ENCODE peak calls at places on chromosomes 5 and 9, in five cellular contexts. One of them, this sample, is unnamed.

GRCh38 chr9:106934831-106935230 is 71.9 kb downstream of the ZNF462 start:
- DNase-seq in hypothalamus: no peak
- DNase-seq in mucosa of gallbladder: no peak
- DNase-seq in lower leg skin: no peak
- DNase-seq in activated CD4-positive, alpha-beta T cell treated with anti-CD3 and anti-CD28 coated beads for 24 hours: no peak
- DNase-seq in this sample: no peak

GRCh38 chr5:16791036-16791705 is 144.9 kb downstream of the MYO10 start:
- DNase-seq in hypothalamus: no peak
- DNase-seq in mucosa of gallbladder: peak
- DNase-seq in lower leg skin: no peak
- DNase-seq in activated CD4-positive, alpha-beta T cell treated with anti-CD3 and anti-CD28 coated beads for 24 hours: peak
- DNase-seq in this sample: no peak

GRCh38 chr5:1048861-1049838 is 40.5 kb downstream of the NKD2 start:
- DNase-seq in hypothalamus: no peak
- DNase-seq in mucosa of gallbladder: no peak
- DNase-seq in lower leg skin: no peak
- DNase-seq in activated CD4-positive, alpha-beta T cell treated with anti-CD3 and anti-CD28 coated beads for 24 hours: no peak
- DNase-seq in this sample: no peak

GRCh38 chr9:36632892-36633291 is 60.2 kb downstream of the MELK start:
- DNase-seq in hypothalamus: no peak
- DNase-seq in mucosa of gallbladder: no peak
- DNase-seq in lower leg skin: no peak
- DNase-seq in activated CD4-positive, alpha-beta T cell treated with anti-CD3 and anti-CD28 coated beads for 24 hours: no peak
- DNase-seq in this sample: no peak

GRCh38 chr9:113589890-113590289 is 126.4 kb downstream of the RGS3 start:
- DNase-seq in hypothalamus: no peak
- DNase-seq in mucosa of gallbladder: no peak
- DNase-seq in lower leg skin: no peak
- DNase-seq in activated CD4-positive, alpha-beta T cell treated with anti-CD3 and anti-CD28 coated beads for 24 hours: no peak
- DNase-seq in this sample: no peak

GRCh38 chr9:20940447-20941176 is 90.8 kb downstream of the HACD4 start:
- DNase-seq in hypothalamus: no peak
- DNase-seq in mucosa of gallbladder: no peak
- DNase-seq in lower leg skin: no peak
- DNase-seq in activated CD4-positive, alpha-beta T cell treated with anti-CD3 and anti-CD28 coated beads for 24 hours: no peak
- DNase-seq in this sample: no peak

GRCh38 chr5:156527611-156528010 is 200.6 kb downstream of the SGCD start:
- DNase-seq in hypothalamus: no peak
- DNase-seq in mucosa of gallbladder: no peak
- DNase-seq in lower leg skin: no peak
- DNase-seq in activated CD4-positive, alpha-beta T cell treated with anti-CD3 and anti-CD28 coated beads for 24 hours: no peak
- DNase-seq in this sample: no peak

GRCh38 chr5:179759961-179760541 is 27.4 kb downstream of the MAML1 start:
- DNase-seq in hypothalamus: no peak
- DNase-seq in mucosa of gallbladder: no peak
- DNase-seq in lower leg skin: no peak
- DNase-seq in activated CD4-positive, alpha-beta T cell treated with anti-CD3 and anti-CD28 coated beads for 24 hours: peak
- DNase-seq in this sample: no peak

GRCh38 chr5:140631831-140632365 is 1.1 kb downstream of the CD14 start:
- DNase-seq in hypothalamus: peak
- DNase-seq in mucosa of gallbladder: peak
- DNase-seq in lower leg skin: no peak
- DNase-seq in activated CD4-positive, alpha-beta T cell treated with anti-CD3 and anti-CD28 coated beads for 24 hours: no peak
- DNase-seq in this sample: no peak

GRCh38 chr5:169946743-169947142 is 33.6 kb downstream of the INSYN2B start:
- DNase-seq in hypothalamus: no peak
- DNase-seq in mucosa of gallbladder: no peak
- DNase-seq in lower leg skin: no peak
- DNase-seq in activated CD4-positive, alpha-beta T cell treated with anti-CD3 and anti-CD28 coated beads for 24 hours: no peak
- DNase-seq in this sample: no peak

GRCh38 chr9:19408316-19408692 is 505 bp upstream of the ACER2 start:
- DNase-seq in hypothalamus: peak
- DNase-seq in mucosa of gallbladder: no peak
- DNase-seq in lower leg skin: peak
- DNase-seq in activated CD4-positive, alpha-beta T cell treated with anti-CD3 and anti-CD28 coated beads for 24 hours: no peak
- DNase-seq in this sample: no peak

GRCh38 chr9:116421006-116421538 is 266.0 kb upstream of the TRIM32 start:
- DNase-seq in hypothalamus: no peak
- DNase-seq in mucosa of gallbladder: no peak
- DNase-seq in lower leg skin: no peak
- DNase-seq in activated CD4-positive, alpha-beta T cell treated with anti-CD3 and anti-CD28 coated beads for 24 hours: no peak
- DNase-seq in this sample: no peak

GRCh38 chr9:135468866-135469521 is 10.6 kb upstream of the PPP1R26 start:
- DNase-seq in hypothalamus: no peak
- DNase-seq in mucosa of gallbladder: peak
- DNase-seq in lower leg skin: no peak
- DNase-seq in activated CD4-positive, alpha-beta T cell treated with anti-CD3 and anti-CD28 coated beads for 24 hours: peak
- DNase-seq in this sample: no peak

GRCh38 chr5:30450153-30450552 is 743.3 kb upstream of the CDH6 start:
- DNase-seq in hypothalamus: no peak
- DNase-seq in mucosa of gallbladder: no peak
- DNase-seq in lower leg skin: no peak
- DNase-seq in activated CD4-positive, alpha-beta T cell treated with anti-CD3 and anti-CD28 coated beads for 24 hours: no peak
- DNase-seq in this sample: no peak

GRCh38 chr5:115888027-115888426 is 46.3 kb downstream of the AP3S1 start:
- DNase-seq in hypothalamus: no peak
- DNase-seq in mucosa of gallbladder: no peak
- DNase-seq in lower leg skin: no peak
- DNase-seq in activated CD4-positive, alpha-beta T cell treated with anti-CD3 and anti-CD28 coated beads for 24 hours: no peak
- DNase-seq in this sample: no peak

GRCh38 chr9:81225586-81225985 is 463.8 kb downstream of the TLE1 start:
- DNase-seq in hypothalamus: no peak
- DNase-seq in mucosa of gallbladder: peak
- DNase-seq in lower leg skin: no peak
- DNase-seq in activated CD4-positive, alpha-beta T cell treated with anti-CD3 and anti-CD28 coated beads for 24 hours: no peak
- DNase-seq in this sample: no peak

GRCh38 chr9:109780453-109781033 is 545 bp downstream of the PALM2AKAP2 start:
- DNase-seq in hypothalamus: no peak
- DNase-seq in mucosa of gallbladder: no peak
- DNase-seq in lower leg skin: no peak
- DNase-seq in activated CD4-positive, alpha-beta T cell treated with anti-CD3 and anti-CD28 coated beads for 24 hours: no peak
- DNase-seq in this sample: no peak

GRCh38 chr5:58127486-58128220 is 332.2 kb downstream of the PLK2 start:
- DNase-seq in hypothalamus: no peak
- DNase-seq in mucosa of gallbladder: peak
- DNase-seq in lower leg skin: no peak
- DNase-seq in activated CD4-positive, alpha-beta T cell treated with anti-CD3 and anti-CD28 coated beads for 24 hours: no peak
- DNase-seq in this sample: no peak

GRCh38 chr5:59874675-59875074 is 18.9 kb downstream of the PDE4D start:
- DNase-seq in hypothalamus: no peak
- DNase-seq in mucosa of gallbladder: no peak
- DNase-seq in lower leg skin: no peak
- DNase-seq in activated CD4-positive, alpha-beta T cell treated with anti-CD3 and anti-CD28 coated beads for 24 hours: no peak
- DNase-seq in this sample: no peak

GRCh38 chr5:39266442-39266841 is 47.1 kb upstream of the FYB1 start:
- DNase-seq in hypothalamus: no peak
- DNase-seq in mucosa of gallbladder: no peak
- DNase-seq in lower leg skin: no peak
- DNase-seq in activated CD4-positive, alpha-beta T cell treated with anti-CD3 and anti-CD28 coated beads for 24 hours: no peak
- DNase-seq in this sample: no peak

GRCh38 chr5:110968246-110969005 is 103.1 kb upstream of the TSLP start:
- DNase-seq in hypothalamus: no peak
- DNase-seq in mucosa of gallbladder: no peak
- DNase-seq in lower leg skin: no peak
- DNase-seq in activated CD4-positive, alpha-beta T cell treated with anti-CD3 and anti-CD28 coated beads for 24 hours: no peak
- DNase-seq in this sample: no peak

GRCh38 chr9:136399176-136400037 is 563 bp downstream of the SNAPC4 start:
- DNase-seq in hypothalamus: no peak
- DNase-seq in mucosa of gallbladder: no peak
- DNase-seq in lower leg skin: no peak
- DNase-seq in activated CD4-positive, alpha-beta T cell treated with anti-CD3 and anti-CD28 coated beads for 24 hours: no peak
- DNase-seq in this sample: no peak

GRCh38 chr5:37641933-37642332 is 197.9 kb downstream of the GDNF start:
- DNase-seq in hypothalamus: no peak
- DNase-seq in mucosa of gallbladder: no peak
- DNase-seq in lower leg skin: no peak
- DNase-seq in activated CD4-positive, alpha-beta T cell treated with anti-CD3 and anti-CD28 coated beads for 24 hours: no peak
- DNase-seq in this sample: no peak

GRCh38 chr9:79736051-79736450 is 164.3 kb downstream of the TLE4 start:
- DNase-seq in hypothalamus: no peak
- DNase-seq in mucosa of gallbladder: no peak
- DNase-seq in lower leg skin: no peak
- DNase-seq in activated CD4-positive, alpha-beta T cell treated with anti-CD3 and anti-CD28 coated beads for 24 hours: no peak
- DNase-seq in this sample: no peak

GRCh38 chr5:96427823-96428222 is 5.2 kb downstream of the PCSK1 start:
- DNase-seq in hypothalamus: no peak
- DNase-seq in mucosa of gallbladder: no peak
- DNase-seq in lower leg skin: no peak
- DNase-seq in activated CD4-positive, alpha-beta T cell treated with anti-CD3 and anti-CD28 coated beads for 24 hours: no peak
- DNase-seq in this sample: no peak

GRCh38 chr5:61625682-61626620 is 293.9 kb downstream of the ZSWIM6 start:
- DNase-seq in hypothalamus: peak
- DNase-seq in mucosa of gallbladder: peak
- DNase-seq in lower leg skin: peak
- DNase-seq in activated CD4-positive, alpha-beta T cell treated with anti-CD3 and anti-CD28 coated beads for 24 hours: peak
- DNase-seq in this sample: peak

GRCh38 chr5:149872351-149873040 is 72.1 kb downstream of the PDE6A start:
- DNase-seq in hypothalamus: no peak
- DNase-seq in mucosa of gallbladder: no peak
- DNase-seq in lower leg skin: no peak
- DNase-seq in activated CD4-positive, alpha-beta T cell treated with anti-CD3 and anti-CD28 coated beads for 24 hours: no peak
- DNase-seq in this sample: no peak

GRCh38 chr5:134177197-134178171 is 734 bp upstream of the SKP1 start:
- DNase-seq in hypothalamus: peak
- DNase-seq in mucosa of gallbladder: peak
- DNase-seq in lower leg skin: peak
- DNase-seq in activated CD4-positive, alpha-beta T cell treated with anti-CD3 and anti-CD28 coated beads for 24 hours: no peak
- DNase-seq in this sample: no peak

GRCh38 chr5:124740991-124741583 is 5.4 kb downstream of the ZNF608 start:
- DNase-seq in hypothalamus: no peak
- DNase-seq in mucosa of gallbladder: no peak
- DNase-seq in lower leg skin: no peak
- DNase-seq in activated CD4-positive, alpha-beta T cell treated with anti-CD3 and anti-CD28 coated beads for 24 hours: no peak
- DNase-seq in this sample: no peak

GRCh38 chr9:135045264-135046155 is 42.0 kb upstream of the OLFM1 start:
- DNase-seq in hypothalamus: no peak
- DNase-seq in mucosa of gallbladder: no peak
- DNase-seq in lower leg skin: no peak
- DNase-seq in activated CD4-positive, alpha-beta T cell treated with anti-CD3 and anti-CD28 coated beads for 24 hours: no peak
- DNase-seq in this sample: no peak

GRCh38 chr9:89993678-89994630 is 389.1 kb downstream of the GADD45G start:
- DNase-seq in hypothalamus: no peak
- DNase-seq in mucosa of gallbladder: peak
- DNase-seq in lower leg skin: peak
- DNase-seq in activated CD4-positive, alpha-beta T cell treated with anti-CD3 and anti-CD28 coated beads for 24 hours: no peak
- DNase-seq in this sample: peak

GRCh38 chr9:79809931-79810330 is 238.2 kb downstream of the TLE4 start:
- DNase-seq in hypothalamus: no peak
- DNase-seq in mucosa of gallbladder: no peak
- DNase-seq in lower leg skin: no peak
- DNase-seq in activated CD4-positive, alpha-beta T cell treated with anti-CD3 and anti-CD28 coated beads for 24 hours: no peak
- DNase-seq in this sample: no peak

GRCh38 chr5:93579561-93580386 is 1.2 kb downstream of the NR2F1-AS1 start:
- DNase-seq in hypothalamus: peak
- DNase-seq in mucosa of gallbladder: no peak
- DNase-seq in lower leg skin: no peak
- DNase-seq in activated CD4-positive, alpha-beta T cell treated with anti-CD3 and anti-CD28 coated beads for 24 hours: no peak
- DNase-seq in this sample: no peak

GRCh38 chr5:109740329-109740728 is 50.6 kb downstream of the MAN2A1 start:
- DNase-seq in hypothalamus: no peak
- DNase-seq in mucosa of gallbladder: no peak
- DNase-seq in lower leg skin: no peak
- DNase-seq in activated CD4-positive, alpha-beta T cell treated with anti-CD3 and anti-CD28 coated beads for 24 hours: no peak
- DNase-seq in this sample: no peak